ENCODE peak calls at places on chromosomes 4 and X, in eight cellular contexts. A is NCI-H1417; L is IMR-90; R is activated gamma-delta T cell treated with anti-CD3 and anti-CD28 coated beads, Interleukin-2, amount 50 U/mL, for 16 hours; N is RCC 7860; X is breast epithelium; W is ELR; S is amygdala. D is an unnamed sample.

GRCh38 chrX:40579880-40580536 is 762 bp upstream of the ATP6AP2 start:
- DNase-seq in N (no peak), X (no peak), R (no peak), W (no peak), S (no peak), L (no peak), A (peak), D (peak)

GRCh38 chr4:14222630-14223029 is 595.1 kb upstream of the BOD1L1 start:
- DNase-seq in L (no peak), R (no peak), W (no peak), S (no peak), X (no peak), N (no peak), A (no peak), D (no peak)

GRCh38 chr4:69546121-69546520 is 50.4 kb upstream of the UGT2B4 start:
- DNase-seq in R (no peak), A (no peak), S (no peak), L (no peak), W (peak), X (no peak), N (peak), D (peak)

GRCh38 chr4:25076625-25077413 is 46.1 kb upstream of the LGI2 start:
- DNase-seq in X (no peak), N (no peak), S (no peak), W (no peak), R (no peak), L (no peak), A (no peak), D (no peak)

GRCh38 chrX:10045327-10046000 is 78.3 kb downstream of the CLDN34 start:
- DNase-seq in N (no peak), S (no peak), L (no peak), X (no peak), W (no peak), A (no peak), R (no peak), D (peak)

GRCh38 chr4:86096373-86096772 is 263.5 kb downstream of the MAPK10 start:
- DNase-seq in N (no peak), W (no peak), A (no peak), S (no peak), L (no peak), X (no peak), R (no peak), D (no peak)

GRCh38 chrX:85993539-85994197 is 53.7 kb downstream of the CHM start:
- DNase-seq in S (no peak), W (peak), A (no peak), R (no peak), L (peak), X (no peak), N (no peak), D (peak)

GRCh38 chr4:183722738-183723560 is 63.9 kb downstream of the TRAPPC11 start:
- DNase-seq in W (peak), S (no peak), A (peak), R (peak), L (peak), N (no peak), X (peak), D (peak)

GRCh38 chr4:76533314-76533713 is 98.3 kb downstream of the SHROOM3 start:
- DNase-seq in N (no peak), X (no peak), S (no peak), A (no peak), R (no peak), W (no peak), L (no peak), D (no peak)

GRCh38 chr4:22238742-22239141 is 277.1 kb downstream of the ADGRA3 start:
- DNase-seq in R (no peak), X (no peak), W (peak), L (no peak), A (peak), S (no peak), N (no peak), D (peak)